ENCODE peak calls at places on chromosomes 11 and 22, in seven cellular contexts. J is myocyte, W is ureter, H is PC-3, S is mesothelial cell of epicardium, B is astrocyte, F is GM23338. T is an unnamed sample.

GRCh38 chr11:126344291-126344970 is 11.1 kb upstream of the ST3GAL4 start:
- DNase-seq in J (no peak), W (no peak), H (no peak), S (no peak), B (no peak), F (no peak), T (no peak)

GRCh38 chr11:31874631-31875191 is 63.6 kb upstream of the PAX6 start:
- DNase-seq in J (no peak), W (no peak), H (no peak), S (no peak), B (no peak), F (no peak), T (no peak)

GRCh38 chr11:34299284-34299961 is 58.4 kb downstream of the ABTB2 start:
- DNase-seq in J (no peak), W (no peak), H (no peak), S (no peak), B (no peak), F (peak; percentile 56), T (no peak)

GRCh38 chr11:113725883-113726405 is 19.8 kb upstream of the TMPRSS5 start:
- DNase-seq in J (no peak), W (no peak), H (peak; percentile 11), S (no peak), B (no peak), F (no peak), T (no peak)

GRCh38 chr22:39453765-39454378 is 2.9 kb upstream of the MGAT3 start:
- DNase-seq in J (peak; percentile 35), W (no peak), H (no peak), S (no peak), B (no peak), F (peak; percentile 56), T (no peak)

GRCh38 chr11:27328602-27329001 is 34.4 kb downstream of the CCDC34 start:
- DNase-seq in J (no peak), W (no peak), H (no peak), S (no peak), B (no peak), F (peak; percentile 75), T (no peak)

GRCh38 chr22:25833676-25834075 is 91.7 kb downstream of the MYO18B start:
- DNase-seq in J (no peak), W (no peak), H (no peak), S (no peak), B (no peak), F (no peak), T (no peak)

GRCh38 chr11:75325713-75326438 is 25.6 kb downstream of the ARRB1 start:
- DNase-seq in J (peak; percentile 88), W (no peak), H (peak; percentile 89), S (no peak), B (peak; percentile 95), F (no peak), T (peak; percentile 71)

GRCh38 chr22:47089374-47089773 is 326.9 kb downstream of the TBC1D22A start:
- DNase-seq in J (no peak), W (no peak), H (no peak), S (no peak), B (no peak), F (no peak), T (no peak)

GRCh38 chr22:37419916-37420655 is 7.2 kb downstream of the ELFN2 start:
- DNase-seq in J (no peak), W (no peak), H (peak; percentile 53), S (no peak), B (peak; percentile 14), F (peak; percentile 74), T (no peak)

GRCh38 chr11:63985812-63986155 is 454 bp upstream of the OTUB1 start:
- DNase-seq in J (no peak), W (no peak), H (no peak), S (no peak), B (no peak), F (peak; percentile 66), T (no peak)

GRCh38 chr11:28353991-28354390 is 245.8 kb downstream of the METTL15 start:
- DNase-seq in J (no peak), W (no peak), H (no peak), S (no peak), B (no peak), F (no peak), T (no peak)

GRCh38 chr11:22957890-22958289 is 97.6 kb upstream of the CCDC179 start:
- DNase-seq in J (no peak), W (no peak), H (peak; percentile 4), S (no peak), B (no peak), F (no peak), T (no peak)

GRCh38 chr11:94059065-94059464 is 37.9 kb downstream of the HEPHL1 start:
- DNase-seq in J (no peak), W (no peak), H (no peak), S (no peak), B (no peak), F (no peak), T (no peak)

GRCh38 chr11:120752668-120753067 is 241.1 kb downstream of the GRIK4 start:
- DNase-seq in J (no peak), W (no peak), H (no peak), S (no peak), B (no peak), F (no peak), T (no peak)

GRCh38 chr11:84963240-84963639 is 663.9 kb downstream of the DLG2 start:
- DNase-seq in J (no peak), W (no peak), H (no peak), S (no peak), B (peak; percentile 23), F (peak; percentile 21), T (no peak)

GRCh38 chr11:60924906-60925684 is 835 bp downstream of the TMEM132A start:
- DNase-seq in J (peak; percentile 27), W (no peak), H (no peak), S (no peak), B (no peak), F (peak; percentile 51), T (no peak)

GRCh38 chr11:113507341-113507740 is 32.1 kb upstream of the DRD2 start:
- DNase-seq in J (no peak), W (peak; percentile 9), H (no peak), S (no peak), B (no peak), F (no peak), T (no peak)

GRCh38 chr11:75523811-75524401 is 1.8 kb downstream of the GDPD5 start:
- DNase-seq in J (no peak), W (no peak), H (no peak), S (no peak), B (no peak), F (no peak), T (no peak)

GRCh38 chr11:6319001-6319878 is 1.1 kb downstream of the CAVIN3 start:
- DNase-seq in J (peak; percentile 73), W (peak; percentile 53), H (no peak), S (peak; percentile 48), B (no peak), F (peak; percentile 66), T (no peak)

GRCh38 chr11:36056160-36056751 is 112.4 kb downstream of the LDLRAD3 start:
- DNase-seq in J (peak; percentile 47), W (no peak), H (peak; percentile 65), S (no peak), B (no peak), F (peak; percentile 82), T (no peak)

GRCh38 chr11:32706985-32707736 is 87.3 kb downstream of the CCDC73 start:
- DNase-seq in J (peak; percentile 55), W (no peak), H (peak; percentile 85), S (no peak), B (peak; percentile 90), F (no peak), T (peak; percentile 44)

GRCh38 chr22:46092646-46093410 is 57.5 kb upstream of the PPARA start:
- DNase-seq in J (peak; percentile 42), W (no peak), H (no peak), S (no peak), B (no peak), F (no peak), T (no peak)

GRCh38 chr11:131966667-131967066 is 596.3 kb downstream of the NTM start:
- DNase-seq in J (peak; percentile 90), W (no peak), H (no peak), S (no peak), B (no peak), F (no peak), T (no peak)

GRCh38 chr11:27296406-27296994 is 66.5 kb downstream of the CCDC34 start:
- DNase-seq in J (peak; percentile 73), W (no peak), H (peak; percentile 74), S (no peak), B (peak; percentile 63), F (peak; percentile 80), T (peak; percentile 27)